ENCODE peak calls at places on chromosomes 2 and 18, in four cellular contexts. Y is IMR-90, E is H1, F is neuronal stem cell. L is an unnamed sample. For H3K4me1, the result is how much of the 10 kb centered on the place peaks cover.

GRCh38 chr2:98498703-98499445 is 54.2 kb downstream of the INPP4A start:
- DNase-seq in Y (no peak), E (no peak), F (no peak), L (no peak)

GRCh38 chr2:241217320-241218031 is 29.0 kb downstream of the ANO7 start:
- DNase-seq in Y (peak), E (peak), F (peak), L (peak)

GRCh38 chr2:38155025-38155424 is 79.1 kb upstream of the CYP1B1 start:
- DNase-seq in Y (no peak), E (no peak), F (no peak), L (no peak)

GRCh38 chr2:134207589-134208209 is 46.2 kb upstream of the MGAT5 start:
- DNase-seq in Y (peak), E (peak), F (no peak), L (peak)

GRCh38 chr2:196987654-196988364 is 61.3 kb upstream of the PGAP1 start:
- DNase-seq in Y (peak), E (no peak), F (no peak), L (peak)

GRCh38 chr2:186486651-186487647 is 889 bp downstream of the ZC3H15 start:
- DNase-seq in Y (peak), E (no peak), F (no peak), L (no peak)

GRCh38 chr2:136225950-136226835 is 108.2 kb upstream of the CXCR4 start:
- DNase-seq in Y (no peak), E (no peak), F (no peak), L (no peak)

GRCh38 chr18:48975817-48976649 is 25.3 kb upstream of the SMAD7 start:
- DNase-seq in Y (peak), E (peak), F (peak), L (peak)

GRCh38 chr2:26740890-26741302 is 23.2 kb upstream of the SLC35F6 start:
- DNase-seq in Y (peak), E (no peak), F (no peak), L (peak)

GRCh38 chr2:11396690-11396985 is 52.2 kb upstream of the ROCK2 start:
- DNase-seq in Y (no peak), E (no peak), F (no peak), L (no peak)

GRCh38 chr2:43104106-43104505 is 122.3 kb downstream of the ZFP36L2 start:
- DNase-seq in Y (no peak), E (no peak), F (no peak), L (no peak)

GRCh38 chr2:70501728-70502127 is 51.9 kb downstream of the TGFA start:
- DNase-seq in Y (no peak), E (peak), F (no peak), L (no peak)

GRCh38 chr2:30629866-30630265 is 177.4 kb downstream of the CAPN13 start:
- DNase-seq in Y (peak), E (no peak), F (no peak), L (peak)

GRCh38 chr18:27942706-27943105 is 234.2 kb downstream of the CDH2 start:
- DNase-seq in Y (peak), E (no peak), F (no peak), L (peak)

GRCh38 chr2:150663143-150663542 is 175.7 kb upstream of the RND3 start:
- DNase-seq in Y (peak), E (no peak), F (no peak), L (peak)

GRCh38 chr2:12099374-12099773 is 352.9 kb downstream of the LPIN1 start:
- DNase-seq in Y (no peak), E (no peak), F (no peak), L (no peak)

GRCh38 chr2:102453497-102453896 is 19.5 kb upstream of the SLC9A4 start:
- DNase-seq in Y (no peak), E (no peak), F (no peak), L (no peak)

GRCh38 chr2:115400940-115401339 is 958.5 kb downstream of the DPP10 start:
- DNase-seq in Y (no peak), E (no peak), F (no peak), L (no peak)

GRCh38 chr2:149741646-149742045 is 154.1 kb upstream of the MMADHC start:
- DNase-seq in Y (peak), E (no peak), F (no peak), L (peak)

DNA sequence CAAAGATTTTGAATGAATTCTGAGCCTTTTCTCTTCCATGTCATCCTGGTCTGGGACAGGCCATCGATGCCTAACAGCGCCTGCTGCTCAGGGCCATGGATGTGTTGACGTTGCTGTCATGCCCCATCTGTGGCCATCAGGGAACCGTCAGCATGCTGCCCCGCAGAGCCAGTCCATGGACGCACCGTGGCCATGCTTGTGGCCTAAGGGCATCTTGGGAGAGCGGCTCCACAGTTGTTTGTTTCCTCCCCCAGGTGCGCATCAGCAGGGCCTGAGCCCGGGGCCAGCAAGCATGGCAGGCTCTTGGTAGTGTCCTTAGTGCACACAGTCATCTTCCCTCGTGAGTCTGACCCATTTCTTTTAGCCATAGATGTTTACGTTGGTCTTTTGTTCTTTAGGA is 142.7 kb downstream of the VAPA start:
- DNase-seq in Y (no peak), E (no peak), F (no peak), L (no peak)
- H3K4me1 ChIP-seq in Y (under half), E (under half), F (under half), L (under half)

GRCh38 chr2:74415762-74416395 is 5.5 kb downstream of the C2orf81 start:
- DNase-seq in Y (no peak), E (no peak), F (no peak), L (no peak)

GRCh38 chr2:74416721-74417120 is 4.7 kb downstream of the C2orf81 start:
- DNase-seq in Y (no peak), E (no peak), F (no peak), L (no peak)

GRCh38 chr2:74419345-74419744 is 2.1 kb downstream of the C2orf81 start:
- DNase-seq in Y (no peak), E (no peak), F (no peak), L (no peak)

GRCh38 chr2:74418312-74418711 is 3.1 kb downstream of the C2orf81 start:
- DNase-seq in Y (no peak), E (no peak), F (no peak), L (no peak)

DNA sequence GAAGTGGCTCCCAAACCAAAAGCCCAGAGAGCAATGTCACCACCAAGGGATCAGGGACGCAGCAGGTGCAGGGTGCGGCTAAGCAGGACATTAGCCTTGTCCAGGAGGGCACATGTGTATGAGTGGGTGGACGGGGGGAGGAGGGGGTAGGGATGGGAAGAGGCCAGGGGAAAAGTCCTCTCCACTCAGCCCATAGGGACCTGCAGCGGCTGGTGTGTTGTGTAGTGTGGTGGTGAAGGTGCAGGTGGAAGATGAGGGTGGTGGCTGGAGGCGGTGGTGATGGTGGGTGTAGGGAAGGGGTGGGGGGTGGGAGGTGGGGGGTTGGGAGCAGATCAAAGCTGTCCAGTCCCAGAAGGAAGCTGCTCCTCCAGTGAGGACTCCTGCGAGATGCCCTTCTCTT is 3.7 kb downstream of the C2orf81 start:
- DNase-seq in Y (no peak), E (no peak), F (no peak), L (no peak)
- H4K91ac ChIP-seq in Y (no peak), E (no peak), F (no peak), L (no peak)

GRCh38 chr2:176130917-176131616 is 1.6 kb downstream of the HOXD8 start:
- DNase-seq in Y (no peak), E (peak), F (no peak), L (no peak)
- H3K4me3 ChIP-seq in Y (no peak), E (peak), F (no peak), L (peak)

DNA sequence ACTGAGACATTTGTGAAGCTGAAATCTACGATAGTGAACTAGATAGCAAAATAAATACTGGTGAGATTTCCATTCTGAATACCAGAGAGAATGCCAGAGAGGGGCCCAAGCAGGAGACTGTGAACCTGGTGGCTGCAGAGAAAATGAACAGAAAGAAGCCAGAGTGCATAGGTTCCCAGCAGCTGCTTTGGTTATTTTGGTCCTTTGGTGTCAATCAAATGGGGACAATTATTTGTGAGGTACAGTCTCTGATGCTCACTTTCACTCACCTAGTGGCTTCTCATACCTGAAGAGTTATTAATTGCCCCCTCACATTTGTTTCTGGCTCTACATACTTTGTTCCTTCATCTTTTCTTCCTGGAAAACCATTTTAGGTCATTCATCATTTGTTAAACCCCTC is 812.1 kb downstream of the CPS1 start:
- DNase-seq in Y (no peak), E (no peak), F (no peak), L (no peak)
- H3K4me1 ChIP-seq in Y (under half), E (under half), F (under half), L (under half)

GRCh38 chr2:127121776-127122176 is 14.8 kb upstream of the BIN1 start:
- DNase-seq in Y (no peak), E (no peak), F (no peak), L (no peak)
- H4K91ac ChIP-seq in Y (no peak), E (no peak), F (no peak), L (no peak)

GRCh38 chr18:75350440-75350839 is 77.1 kb downstream of the SMIM21 start:
- DNase-seq in Y (no peak), E (no peak), F (peak), L (no peak)
- H3K4me3 ChIP-seq in Y (no peak), E (peak), F (no peak), L (no peak)

GRCh38 chr2:239360421-239361310 is 40.2 kb downstream of the HDAC4 start:
- DNase-seq in Y (no peak), E (no peak), F (no peak), L (no peak)
- H3K4me1 ChIP-seq in Y (under half), E (under half), F (under half), L (under half)